ENCODE peak calls at places on chromosome 5, in seven cellular contexts. Y is neural progenitor cell, Q is HCT116, B is hepatocyte, D is astrocyte, T is OCI-LY7, R is IMR-90. W is an unnamed sample.

GRCh38 chr5:171528865-171529264 is 109.4 kb downstream of the FGF18 start:
- DNase-seq in Y (no peak), Q (no peak), B (no peak), D (no peak), T (no peak), R (no peak), W (no peak)

GRCh38 chr5:177957241-177957640 is 38.8 kb downstream of the PROP1 start:
- DNase-seq in Y (no peak), Q (no peak), B (no peak), D (no peak), T (no peak), R (no peak), W (no peak)

GRCh38 chr5:35762368-35762767 is 94.3 kb upstream of the IL7R start:
- DNase-seq in Y (no peak), Q (no peak), B (no peak), D (no peak), T (no peak), R (peak), W (no peak)

GRCh38 chr5:59241119-59241518 is 652.4 kb downstream of the PDE4D start:
- DNase-seq in Y (no peak), Q (no peak), B (no peak), D (no peak), T (no peak), R (no peak), W (no peak)

GRCh38 chr5:114113604-114114003 is 248.3 kb upstream of the KCNN2 start:
- DNase-seq in Y (no peak), Q (no peak), B (no peak), D (no peak), T (no peak), R (no peak), W (no peak)

GRCh38 chr5:90645024-90645610 is 86.5 kb downstream of the ADGRV1 start:
- DNase-seq in Y (no peak), Q (peak), B (peak), D (peak), T (no peak), R (no peak), W (no peak)

GRCh38 chr5:78615697-78616096 is 32.9 kb downstream of the LHFPL2 start:
- DNase-seq in Y (no peak), Q (peak), B (peak), D (peak), T (no peak), R (peak), W (peak)

GRCh38 chr5:172410160-172410559 is 44.2 kb downstream of the SH3PXD2B start:
- DNase-seq in Y (no peak), Q (no peak), B (no peak), D (peak), T (no peak), R (peak), W (no peak)

GRCh38 chr5:129271309-129271708 is 176.8 kb downstream of the ISOC1 start:
- DNase-seq in Y (peak), Q (peak), B (peak), D (no peak), T (peak), R (no peak), W (no peak)

GRCh38 chr5:176438959-176439757 is 9.0 kb upstream of the FAF2 start:
- DNase-seq in Y (no peak), Q (no peak), B (no peak), D (peak), T (no peak), R (peak), W (no peak)

GRCh38 chr5:73823508-73823925 is 197.5 kb downstream of the ARHGEF28 start:
- DNase-seq in Y (no peak), Q (no peak), B (peak), D (peak), T (no peak), R (peak), W (no peak)

GRCh38 chr5:146206257-146206656 is 2.9 kb downstream of the RBM27 start:
- DNase-seq in Y (no peak), Q (no peak), B (no peak), D (no peak), T (no peak), R (no peak), W (no peak)

GRCh38 chr5:32090755-32091128 is 83.4 kb downstream of the GOLPH3 start:
- DNase-seq in Y (no peak), Q (no peak), B (no peak), D (no peak), T (no peak), R (no peak), W (no peak)

GRCh38 chr5:15645376-15645775 is 145.4 kb downstream of the FBXL7 start:
- DNase-seq in Y (no peak), Q (no peak), B (no peak), D (peak), T (no peak), R (peak), W (no peak)

GRCh38 chr5:158265931-158266710 is 407.2 kb upstream of the CLINT1 start:
- DNase-seq in Y (no peak), Q (no peak), B (no peak), D (no peak), T (no peak), R (no peak), W (no peak)

GRCh38 chr5:164301136-164301535 is 795.7 kb downstream of the MAT2B start:
- DNase-seq in Y (no peak), Q (no peak), B (no peak), D (no peak), T (no peak), R (no peak), W (no peak)
- H2AFZ ChIP-seq in Y (no peak), Q (no peak), B (no peak), D (no peak), T (no peak), R (no peak), W (no peak)

DNA sequence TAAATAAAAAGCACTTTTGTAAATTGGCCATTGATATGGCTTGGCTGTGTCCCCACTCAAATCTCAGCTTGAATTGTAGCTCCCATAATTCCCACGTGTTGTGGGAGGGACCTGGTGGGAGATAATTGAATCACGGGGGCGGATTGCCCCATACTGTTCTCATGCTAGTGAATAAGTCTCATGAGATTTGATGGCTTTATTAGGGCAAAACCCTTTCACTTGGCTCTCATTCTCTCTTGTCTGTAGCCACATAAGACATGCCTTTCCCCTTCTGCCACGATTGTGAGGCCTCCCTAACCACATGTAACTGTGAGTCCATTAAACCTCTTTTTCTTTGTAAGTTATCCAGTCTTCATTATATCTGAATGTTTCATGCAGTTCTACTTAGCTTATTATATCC is 153.2 kb downstream of the TARS1 start:
- DNase-seq in Y (no peak), Q (no peak), B (no peak), D (no peak), T (no peak), R (no peak), W (no peak)
- H2AFZ ChIP-seq in Y (no peak), Q (no peak), B (no peak), D (no peak), T (no peak), R (no peak), W (no peak)

DNA sequence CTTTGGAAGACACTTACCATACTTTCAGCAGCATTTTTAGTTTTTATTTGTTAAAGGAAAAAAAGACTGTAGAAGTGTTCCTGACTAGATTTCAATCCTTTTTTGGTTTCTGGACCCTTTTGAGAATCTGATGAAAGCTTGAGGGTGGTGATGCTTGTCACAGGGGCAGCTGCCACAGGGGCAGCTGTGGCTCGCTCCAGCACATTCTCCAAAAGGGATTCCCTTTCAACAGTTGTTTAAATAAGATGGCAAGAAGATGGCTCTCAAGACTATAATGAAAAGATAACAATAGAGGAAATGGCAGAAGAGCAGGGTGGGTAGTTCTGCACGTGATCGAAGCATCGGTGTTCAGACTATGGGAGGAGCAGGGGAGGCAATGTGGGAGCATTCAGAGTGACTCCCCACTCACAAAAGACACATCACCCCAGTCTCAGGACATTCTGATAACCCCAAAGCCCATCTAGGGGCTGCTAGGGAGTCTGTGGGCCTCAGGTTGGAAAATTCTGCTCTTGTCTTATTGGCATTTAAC is 46.5 kb upstream of the TNFAIP8 start:
- DNase-seq in Y (no peak), Q (no peak), B (no peak), D (no peak), T (peak), R (no peak), W (no peak)
- H2AFZ ChIP-seq in Y (no peak), Q (no peak), B (no peak), D (no peak), T (no peak), R (no peak), W (no peak)

GRCh38 chr5:960551-960950 is 48.1 kb upstream of the NKD2 start:
- DNase-seq in Y (no peak), Q (no peak), B (no peak), D (no peak), T (no peak), R (no peak), W (no peak)

GRCh38 chr5:956941-957729 is 51.5 kb upstream of the NKD2 start:
- DNase-seq in Y (peak), Q (no peak), B (peak), D (peak), T (no peak), R (peak), W (no peak)

GRCh38 chr5:959581-960531 is 48.7 kb upstream of the NKD2 start:
- DNase-seq in Y (no peak), Q (no peak), B (no peak), D (no peak), T (no peak), R (no peak), W (no peak)

GRCh38 chr5:957730-958485 is 50.7 kb upstream of the NKD2 start:
- DNase-seq in Y (no peak), Q (no peak), B (no peak), D (no peak), T (no peak), R (peak), W (no peak)

GRCh38 chr5:958701-959571 is 49.7 kb upstream of the NKD2 start:
- DNase-seq in Y (no peak), Q (peak), B (no peak), D (peak), T (no peak), R (peak), W (no peak)
- H2AFZ ChIP-seq in Y (no peak), Q (no peak), B (no peak), D (no peak), T (no peak), R (no peak), W (no peak)

GRCh38 chr5:123786411-123786810 is 274.4 kb downstream of the CSNK1G3 start:
- DNase-seq in Y (no peak), Q (no peak), B (no peak), D (no peak), T (no peak), R (no peak), W (no peak)

GRCh38 chr5:123785160-123786001 is 273.4 kb downstream of the CSNK1G3 start:
- DNase-seq in Y (peak), Q (no peak), B (peak), D (peak), T (no peak), R (peak), W (no peak)

GRCh38 chr5:123790226-123790625 is 278.2 kb downstream of the CSNK1G3 start:
- DNase-seq in Y (no peak), Q (no peak), B (no peak), D (no peak), T (no peak), R (no peak), W (no peak)

GRCh38 chr5:123787136-123787535 is 275.2 kb downstream of the CSNK1G3 start:
- DNase-seq in Y (no peak), Q (no peak), B (no peak), D (no peak), T (no peak), R (no peak), W (no peak)
- H2AFZ ChIP-seq in Y (peak), Q (no peak), B (no peak), D (no peak), T (no peak), R (no peak), W (no peak)

GRCh38 chr5:159951834-159952233 is 35.6 kb downstream of the ADRA1B start:
- DNase-seq in Y (no peak), Q (no peak), B (no peak), D (no peak), T (no peak), R (peak), W (no peak)
- H2AFZ ChIP-seq in Y (peak), Q (peak), B (no peak), D (peak), T (peak), R (peak), W (no peak)

DNA sequence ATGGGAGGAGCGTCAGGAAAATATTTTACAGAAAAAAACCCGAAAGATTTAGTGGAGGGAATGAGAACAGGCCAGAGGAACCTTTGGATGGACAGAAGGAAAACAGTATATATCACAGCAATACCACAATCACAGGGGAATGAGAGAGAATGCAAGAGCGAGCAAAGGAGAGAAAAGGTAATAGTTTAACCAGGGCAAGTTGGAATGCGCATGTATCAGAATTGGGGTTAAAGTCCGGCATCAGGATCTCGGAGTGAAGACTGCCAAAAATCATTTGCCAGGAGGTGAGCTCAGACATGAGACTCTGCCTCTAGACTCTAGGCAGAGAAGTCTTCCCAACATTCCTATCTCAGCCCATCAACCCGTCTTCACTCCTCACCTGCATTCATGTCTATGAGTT is 36.8 kb downstream of the PCDHGC5 start:
- DNase-seq in Y (no peak), Q (no peak), B (peak), D (no peak), T (no peak), R (no peak), W (no peak)
- H2AFZ ChIP-seq in Y (no peak), Q (no peak), B (no peak), D (no peak), T (peak), R (no peak), W (no peak)

W was measured in keratinocyte.